ENCODE peak calls at places on chromosomes 3 and 15, in nine cellular contexts. One of them, this sample, is unnamed.

GRCh38 chr3:197482001-197482400 is 73.8 kb downstream of the BDH1 start:
- DNase-seq in A549: no peak
- DNase-seq in IMR-90: peak
- DNase-seq in lower leg skin: no peak
- DNase-seq in heart left ventricle: no peak
- DNase-seq in Peyer's patch: no peak
- DNase-seq in stomach: no peak
- DNase-seq in spleen: no peak
- DNase-seq in esophagus muscularis mucosa: no peak
- DNase-seq in this sample: no peak

GRCh38 chr15:95690631-95691340 is 639.7 kb upstream of the NR2F2 start:
- DNase-seq in A549: no peak
- DNase-seq in IMR-90: no peak
- DNase-seq in lower leg skin: no peak
- DNase-seq in heart left ventricle: no peak
- DNase-seq in Peyer's patch: no peak
- DNase-seq in stomach: no peak
- DNase-seq in spleen: no peak
- DNase-seq in esophagus muscularis mucosa: no peak
- DNase-seq in this sample: no peak

GRCh38 chr15:47950447-47950846 is 170.3 kb upstream of the SLC24A5 start:
- DNase-seq in A549: no peak
- DNase-seq in IMR-90: no peak
- DNase-seq in lower leg skin: no peak
- DNase-seq in heart left ventricle: no peak
- DNase-seq in Peyer's patch: no peak
- DNase-seq in stomach: no peak
- DNase-seq in spleen: no peak
- DNase-seq in esophagus muscularis mucosa: no peak
- DNase-seq in this sample: no peak

GRCh38 chr3:127824151-127824825 is 2.0 kb upstream of the MGLL start:
- DNase-seq in A549: no peak
- DNase-seq in IMR-90: no peak
- DNase-seq in lower leg skin: peak
- DNase-seq in heart left ventricle: no peak
- DNase-seq in Peyer's patch: no peak
- DNase-seq in stomach: no peak
- DNase-seq in spleen: no peak
- DNase-seq in esophagus muscularis mucosa: no peak
- DNase-seq in this sample: no peak

GRCh38 chr3:58013973-58014649 is 5.9 kb downstream of the FLNB start:
- DNase-seq in A549: no peak
- DNase-seq in IMR-90: peak
- DNase-seq in lower leg skin: peak
- DNase-seq in heart left ventricle: no peak
- DNase-seq in Peyer's patch: no peak
- DNase-seq in stomach: peak
- DNase-seq in spleen: no peak
- DNase-seq in esophagus muscularis mucosa: no peak
- DNase-seq in this sample: no peak

GRCh38 chr3:98027084-98027445 is 8.1 kb downstream of the GABRR3 start:
- DNase-seq in A549: no peak
- DNase-seq in IMR-90: no peak
- DNase-seq in lower leg skin: no peak
- DNase-seq in heart left ventricle: no peak
- DNase-seq in Peyer's patch: no peak
- DNase-seq in stomach: no peak
- DNase-seq in spleen: no peak
- DNase-seq in esophagus muscularis mucosa: no peak
- DNase-seq in this sample: no peak

GRCh38 chr3:195073866-195074860 is 196.8 kb downstream of the XXYLT1 start:
- DNase-seq in A549: no peak
- DNase-seq in IMR-90: no peak
- DNase-seq in lower leg skin: peak
- DNase-seq in heart left ventricle: peak
- DNase-seq in Peyer's patch: peak
- DNase-seq in stomach: peak
- DNase-seq in spleen: peak
- DNase-seq in esophagus muscularis mucosa: no peak
- DNase-seq in this sample: no peak

GRCh38 chr15:98596885-98597343 is 51.4 kb upstream of the IGF1R start:
- DNase-seq in A549: no peak
- DNase-seq in IMR-90: no peak
- DNase-seq in lower leg skin: no peak
- DNase-seq in heart left ventricle: no peak
- DNase-seq in Peyer's patch: no peak
- DNase-seq in stomach: no peak
- DNase-seq in spleen: no peak
- DNase-seq in esophagus muscularis mucosa: peak
- DNase-seq in this sample: no peak

GRCh38 chr3:124858275-124858674 is 28.9 kb downstream of the ITGB5 start:
- DNase-seq in A549: no peak
- DNase-seq in IMR-90: peak
- DNase-seq in lower leg skin: no peak
- DNase-seq in heart left ventricle: no peak
- DNase-seq in Peyer's patch: no peak
- DNase-seq in stomach: no peak
- DNase-seq in spleen: no peak
- DNase-seq in esophagus muscularis mucosa: no peak
- DNase-seq in this sample: no peak

GRCh38 chr3:134857776-134858515 is 62.9 kb downstream of the EPHB1 start:
- DNase-seq in A549: no peak
- DNase-seq in IMR-90: no peak
- DNase-seq in lower leg skin: peak
- DNase-seq in heart left ventricle: no peak
- DNase-seq in Peyer's patch: no peak
- DNase-seq in stomach: no peak
- DNase-seq in spleen: no peak
- DNase-seq in esophagus muscularis mucosa: no peak
- DNase-seq in this sample: no peak

GRCh38 chr3:170159933-170160332 is 21.6 kb downstream of the PHC3 start:
- DNase-seq in A549: no peak
- DNase-seq in IMR-90: no peak
- DNase-seq in lower leg skin: no peak
- DNase-seq in heart left ventricle: no peak
- DNase-seq in Peyer's patch: no peak
- DNase-seq in stomach: no peak
- DNase-seq in spleen: no peak
- DNase-seq in esophagus muscularis mucosa: no peak
- DNase-seq in this sample: no peak

DNA sequence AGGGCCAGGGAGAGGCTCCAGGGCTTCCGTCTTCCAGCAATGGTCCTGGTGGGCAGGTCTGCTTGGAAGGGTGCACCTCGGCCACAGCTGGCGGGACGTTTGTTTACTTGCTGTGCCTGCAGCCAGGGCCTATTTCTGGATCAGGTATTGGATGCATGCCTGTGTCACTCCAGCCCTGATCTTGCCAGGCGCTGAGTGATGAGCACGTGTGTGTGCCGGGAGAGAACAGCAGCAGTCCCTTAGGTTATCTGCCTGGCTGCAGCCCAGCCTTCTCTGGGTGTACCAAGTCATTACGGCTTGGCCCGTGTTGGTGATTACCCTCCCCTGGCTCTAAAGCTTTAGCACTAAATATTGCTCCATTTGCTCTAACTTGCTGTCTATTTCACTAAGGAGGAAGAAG is 14.9 kb downstream of the CCDC32 start:
- DNase-seq in A549: no peak
- DNase-seq in IMR-90: no peak
- DNase-seq in lower leg skin: no peak
- DNase-seq in heart left ventricle: peak
- DNase-seq in Peyer's patch: no peak
- DNase-seq in stomach: peak
- DNase-seq in spleen: no peak
- DNase-seq in esophagus muscularis mucosa: no peak
- DNase-seq in this sample: no peak
- TF ChIP-seq POLR2A in A549: no peak
- TF ChIP-seq POLR2A in IMR-90: no peak
- TF ChIP-seq POLR2A in lower leg skin: no peak
- TF ChIP-seq POLR2A in heart left ventricle: no peak
- TF ChIP-seq POLR2A in Peyer's patch: no peak
- TF ChIP-seq POLR2A in stomach: no peak
- TF ChIP-seq POLR2A in spleen: no peak
- TF ChIP-seq POLR2A in esophagus muscularis mucosa: no peak
- TF ChIP-seq POLR2A in this sample: no peak

DNA sequence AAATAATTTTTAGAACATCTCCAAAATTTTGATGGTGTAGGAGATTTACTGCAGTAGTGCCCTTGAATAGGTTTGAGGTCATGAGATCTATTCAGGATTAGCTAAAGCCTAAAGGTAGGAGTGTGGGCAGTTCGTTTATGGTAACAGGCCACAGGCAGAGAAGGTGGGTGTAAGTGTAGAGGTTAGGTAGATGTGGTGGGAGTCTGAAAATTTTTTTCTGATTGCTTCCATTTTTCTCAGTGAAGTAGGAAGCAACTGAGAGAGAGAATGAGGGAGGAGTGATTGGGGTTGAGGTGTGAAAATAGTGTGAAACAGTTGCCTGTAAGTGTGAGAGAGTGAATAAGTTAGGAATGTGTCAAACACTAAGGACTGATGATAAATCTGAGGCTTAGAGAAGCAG is 2.2 kb upstream of the ELL3 start:
- DNase-seq in A549: no peak
- DNase-seq in IMR-90: no peak
- DNase-seq in lower leg skin: no peak
- DNase-seq in heart left ventricle: no peak
- DNase-seq in Peyer's patch: no peak
- DNase-seq in stomach: no peak
- DNase-seq in spleen: no peak
- DNase-seq in esophagus muscularis mucosa: no peak
- DNase-seq in this sample: no peak
- H3K4me3 ChIP-seq in A549: no peak
- H3K4me3 ChIP-seq in IMR-90: no peak
- H3K4me3 ChIP-seq in lower leg skin: no peak
- H3K4me3 ChIP-seq in heart left ventricle: no peak
- H3K4me3 ChIP-seq in Peyer's patch: no peak
- H3K4me3 ChIP-seq in stomach: no peak
- H3K4me3 ChIP-seq in spleen: no peak
- H3K4me3 ChIP-seq in esophagus muscularis mucosa: no peak
- H3K4me3 ChIP-seq in this sample: no peak

GRCh38 chr15:60699845-60700244 is 220.9 kb upstream of the ICE2 start:
- DNase-seq in A549: no peak
- DNase-seq in IMR-90: no peak
- DNase-seq in lower leg skin: no peak
- DNase-seq in heart left ventricle: no peak
- DNase-seq in Peyer's patch: no peak
- DNase-seq in stomach: no peak
- DNase-seq in spleen: no peak
- DNase-seq in esophagus muscularis mucosa: no peak
- DNase-seq in this sample: no peak
- TF ChIP-seq POLR2A in A549: no peak
- TF ChIP-seq POLR2A in IMR-90: no peak
- TF ChIP-seq POLR2A in lower leg skin: no peak
- TF ChIP-seq POLR2A in heart left ventricle: no peak
- TF ChIP-seq POLR2A in Peyer's patch: no peak
- TF ChIP-seq POLR2A in stomach: no peak
- TF ChIP-seq POLR2A in spleen: no peak
- TF ChIP-seq POLR2A in esophagus muscularis mucosa: no peak
- TF ChIP-seq POLR2A in this sample: no peak

GRCh38 chr3:73784647-73785420 is 160.1 kb upstream of the PDZRN3 start:
- DNase-seq in A549: no peak
- DNase-seq in IMR-90: peak
- DNase-seq in lower leg skin: no peak
- DNase-seq in heart left ventricle: no peak
- DNase-seq in Peyer's patch: no peak
- DNase-seq in stomach: no peak
- DNase-seq in spleen: no peak
- DNase-seq in esophagus muscularis mucosa: no peak
- DNase-seq in this sample: no peak
- H3K4me3 ChIP-seq in A549: no peak
- H3K4me3 ChIP-seq in IMR-90: no peak
- H3K4me3 ChIP-seq in lower leg skin: no peak
- H3K4me3 ChIP-seq in heart left ventricle: no peak
- H3K4me3 ChIP-seq in Peyer's patch: no peak
- H3K4me3 ChIP-seq in stomach: no peak
- H3K4me3 ChIP-seq in spleen: no peak
- H3K4me3 ChIP-seq in esophagus muscularis mucosa: no peak
- H3K4me3 ChIP-seq in this sample: no peak

GRCh38 chr3:73419179-73419803 is 205.4 kb downstream of the PDZRN3 start:
- DNase-seq in A549: no peak
- DNase-seq in IMR-90: peak
- DNase-seq in lower leg skin: no peak
- DNase-seq in heart left ventricle: no peak
- DNase-seq in Peyer's patch: no peak
- DNase-seq in stomach: no peak
- DNase-seq in spleen: no peak
- DNase-seq in esophagus muscularis mucosa: no peak
- DNase-seq in this sample: peak
- TF ChIP-seq POLR2A in A549: no peak
- TF ChIP-seq POLR2A in IMR-90: no peak
- TF ChIP-seq POLR2A in lower leg skin: no peak
- TF ChIP-seq POLR2A in heart left ventricle: no peak
- TF ChIP-seq POLR2A in Peyer's patch: no peak
- TF ChIP-seq POLR2A in stomach: no peak
- TF ChIP-seq POLR2A in spleen: no peak
- TF ChIP-seq POLR2A in esophagus muscularis mucosa: no peak
- TF ChIP-seq POLR2A in this sample: no peak

GRCh38 chr3:50270422-50270831 is 1.5 kb downstream of the SEMA3B start:
- DNase-seq in A549: no peak
- DNase-seq in IMR-90: peak
- DNase-seq in lower leg skin: no peak
- DNase-seq in heart left ventricle: no peak
- DNase-seq in Peyer's patch: no peak
- DNase-seq in stomach: no peak
- DNase-seq in spleen: no peak
- DNase-seq in esophagus muscularis mucosa: no peak
- DNase-seq in this sample: no peak
- H3K4me3 ChIP-seq in A549: no peak
- H3K4me3 ChIP-seq in IMR-90: no peak
- H3K4me3 ChIP-seq in lower leg skin: no peak
- H3K4me3 ChIP-seq in heart left ventricle: peak
- H3K4me3 ChIP-seq in Peyer's patch: peak
- H3K4me3 ChIP-seq in stomach: peak
- H3K4me3 ChIP-seq in spleen: no peak
- H3K4me3 ChIP-seq in esophagus muscularis mucosa: peak
- H3K4me3 ChIP-seq in this sample: peak